ENCODE peak calls at places on chromosomes 1 and 21, in five cellular contexts. M is heart left ventricle, S is transverse colon, R is aorta, Z is A549. H is an unnamed sample.

GRCh38 chr1:219726480-219727272 is 113.8 kb upstream of the ZC3H11B start:
- DNase-seq in M (no peak), Z (no peak), R (no peak), S (no peak), H (no peak)

GRCh38 chr1:47212636-47213229 is 19.3 kb downstream of the TAL1 start:
- DNase-seq in S (no peak), R (no peak), Z (no peak), M (no peak), H (no peak)

GRCh38 chr1:216261631-216262030 is 161.6 kb downstream of the USH2A start:
- DNase-seq in Z (no peak), R (no peak), S (no peak), M (no peak), H (no peak)

GRCh38 chr1:151693057-151693651 is 23.4 kb downstream of the CELF3 start:
- DNase-seq in M (no peak), S (no peak), Z (peak; percentile 54), R (no peak), H (no peak)

GRCh38 chr1:157092831-157093230 is 6.8 kb downstream of the ETV3L start:
- DNase-seq in Z (no peak), R (no peak), S (no peak), M (peak; percentile 65), H (no peak)

GRCh38 chr1:59173721-59174120 is 123.2 kb upstream of the FGGY start:
- DNase-seq in S (no peak), M (no peak), Z (no peak), R (no peak), H (no peak)

GRCh38 chr1:48810740-48811139 is 34.0 kb upstream of the BEND5 start:
- DNase-seq in S (no peak), R (no peak), M (no peak), Z (no peak), H (no peak)

GRCh38 chr1:19066248-19066873 is 109.9 kb upstream of the IFFO2 start:
- DNase-seq in R (no peak), M (no peak), Z (no peak), S (peak; percentile 33), H (no peak)

GRCh38 chr1:117821782-117822447 is 107.5 kb downstream of the GDAP2 start:
- DNase-seq in M (peak; percentile 44), R (no peak), Z (peak; percentile 78), S (peak; percentile 19), H (no peak)

GRCh38 chr1:7886346-7886745 is 33.5 kb upstream of the UTS2 start:
- DNase-seq in Z (no peak), R (no peak), S (no peak), M (no peak), H (no peak)

GRCh38 chr1:43935711-43936427 is 2.3 kb downstream of the ARTN start:
- DNase-seq in R (peak; percentile 78), S (peak; percentile 75), Z (no peak), M (no peak), H (no peak)

GRCh38 chr1:201947697-201948008 is 1.3 kb upstream of the LMOD1 start:
- DNase-seq in S (no peak), Z (no peak), R (no peak), M (no peak), H (no peak)

GRCh38 chr1:221761354-221762002 is 19.6 kb upstream of the DUSP10 start:
- DNase-seq in S (no peak), M (no peak), Z (no peak), R (no peak), H (no peak)

GRCh38 chr1:22450421-22451021 is 1.1 kb upstream of the ZBTB40 start:
- DNase-seq in R (no peak), Z (no peak), M (no peak), S (no peak), H (peak; percentile 26)

GRCh38 chr21:43187715-43188114 is 18.9 kb downstream of the CRYAA start:
- DNase-seq in R (no peak), Z (no peak), M (no peak), S (no peak), H (no peak)

GRCh38 chr1:13813398-13814012 is 113.5 kb downstream of the PRDM2 start:
- DNase-seq in S (no peak), Z (no peak), M (no peak), R (peak; percentile 86), H (no peak)

GRCh38 chr1:50971748-50972305 is 1.8 kb downstream of the CDKN2C start:
- DNase-seq in S (no peak), M (no peak), R (no peak), Z (no peak), H (no peak)

GRCh38 chr1:22710688-22711024 is at the start of gene EPHB2:
- DNase-seq in R (peak; percentile 87), Z (no peak), M (no peak), S (peak; percentile 62), H (peak; percentile 36)

GRCh38 chr1:5938068-5938740 is 54.0 kb downstream of the NPHP4 start:
- DNase-seq in M (no peak), R (no peak), S (no peak), Z (no peak), H (no peak)

GRCh38 chr1:47571161-47571560 is 133.3 kb downstream of the FOXD2 start:
- DNase-seq in R (no peak), S (no peak), M (no peak), Z (no peak), H (no peak)

GRCh38 chr21:44612669-44613229 is 870 bp downstream of the KRTAP10-8 start:
- DNase-seq in Z (no peak), R (no peak), M (no peak), S (no peak), H (no peak)

GRCh38 chr1:150612014-150612345 is 17.4 kb downstream of the ENSA start:
- DNase-seq in S (no peak), M (no peak), R (no peak), Z (no peak), H (no peak)

GRCh38 chr1:6124341-6124740 is 55.8 kb downstream of the CHD5 start:
- DNase-seq in Z (no peak), S (no peak), M (no peak), R (peak; percentile 49), H (no peak)

GRCh38 chr1:178344513-178345077 is 152.2 kb downstream of the CLEC20A start:
- DNase-seq in R (no peak), S (no peak), M (no peak), Z (peak; percentile 62), H (peak; percentile 92)

GRCh38 chr21:29287383-29287782 is 11.3 kb upstream of the BACH1 start:
- DNase-seq in R (no peak), M (no peak), S (no peak), Z (no peak), H (no peak)

GRCh38 chr1:41158147-41158875 is 83.8 kb downstream of the SCMH1 start:
- DNase-seq in S (no peak), R (no peak), Z (no peak), M (no peak), H (no peak)

DNA sequence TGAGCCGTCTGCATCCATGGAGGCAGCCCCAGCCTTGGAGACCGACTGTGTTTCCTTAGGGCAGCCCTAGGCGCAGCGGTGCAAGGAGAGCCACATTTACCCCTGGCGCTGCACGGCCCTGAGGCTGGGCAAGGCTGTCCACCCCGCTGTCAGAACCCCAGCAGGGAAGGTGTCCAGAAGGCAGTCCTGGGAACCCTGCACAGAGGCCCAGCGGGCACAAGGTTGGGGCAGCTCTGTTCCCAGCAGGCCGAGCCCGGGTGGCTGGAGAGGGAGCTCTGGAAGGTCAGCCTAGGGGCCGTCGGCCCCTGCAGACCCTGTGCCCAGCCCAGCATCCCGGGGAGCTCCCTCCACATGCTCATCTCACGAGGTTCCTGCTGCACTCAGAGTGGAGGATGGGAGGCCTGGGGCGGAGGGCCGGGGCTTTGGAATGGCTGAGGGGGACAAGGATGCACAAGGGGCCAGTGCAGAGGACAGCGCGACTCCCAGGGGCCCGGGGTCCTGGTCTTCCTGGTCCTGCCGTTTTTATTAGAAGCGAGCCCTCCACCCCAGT is 19.9 kb upstream of the SAMD11 start:
- DNase-seq in R (peak; percentile 70), S (peak; percentile 9), M (peak; percentile 32), Z (no peak), H (peak; percentile 24)
- H3K4me3 ChIP-seq in R (no peak overlapping the region), S (peak overlapping the region; percentile 34), M (peak overlapping the region; percentile 38), Z (peak overlapping the region; percentile 52), H (peak overlapping the region; percentile 43)

DNA sequence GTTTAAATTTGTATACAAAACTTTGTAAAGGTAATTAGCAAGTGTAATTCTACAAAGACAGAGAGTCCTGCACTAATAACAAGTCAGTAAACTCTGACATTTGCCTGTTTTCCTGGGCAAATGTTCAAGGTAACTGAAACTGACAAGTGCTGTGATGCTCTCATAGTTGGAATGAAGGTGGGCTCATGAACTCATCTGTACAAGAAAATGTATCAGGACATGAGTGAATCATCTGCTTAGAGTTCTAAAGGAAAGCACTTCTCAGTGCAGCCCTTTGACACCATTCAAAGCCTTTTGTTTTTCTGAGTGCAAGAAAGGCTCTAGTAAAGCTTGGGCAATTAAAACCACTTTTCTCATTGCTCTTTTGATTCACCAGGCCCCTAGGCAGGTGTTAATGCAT is 91.5 kb downstream of the UROD start:
- DNase-seq in M (no peak), S (no peak), Z (no peak), R (no peak), H (no peak)
- H3K9me3 ChIP-seq in M (peaks cover 3% of the 10 kb centered on the region), S (no peaks in the 10 kb centered on the region), Z (no peaks in the 10 kb centered on the region), R (no peaks in the 10 kb centered on the region), H (no peaks in the 10 kb centered on the region)

DNA sequence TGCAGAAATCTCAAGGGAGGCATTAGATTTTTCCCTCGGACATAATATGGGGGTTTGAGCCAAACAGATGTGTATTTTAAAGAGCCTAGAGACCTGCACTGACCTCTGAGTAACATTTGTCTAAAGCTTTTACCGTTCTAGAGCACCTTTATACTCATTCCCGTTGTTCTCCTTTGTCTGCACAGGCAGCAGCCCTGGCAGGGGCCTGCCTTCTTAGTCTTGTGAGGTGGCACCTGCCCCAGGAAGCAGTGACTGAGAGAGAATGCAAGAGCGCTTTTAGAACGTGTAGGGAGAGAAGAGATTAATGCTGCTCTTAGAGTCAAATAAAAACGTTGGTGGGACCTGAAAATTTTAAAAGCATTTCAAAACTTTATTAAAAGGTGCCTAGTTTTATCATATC is 25.6 kb upstream of the KIAA0040 start:
- DNase-seq in S (no peak), M (no peak), Z (no peak), R (no peak), H (no peak)
- H3K4me3 ChIP-seq in S (no peak overlapping the region), M (no peak overlapping the region), Z (no peak overlapping the region), R (no peak overlapping the region), H (no peak overlapping the region)

GRCh38 chr1:2908561-2908960 is 107.1 kb upstream of the TTC34 start:
- DNase-seq in M (no peak), S (no peak), R (no peak), Z (no peak), H (no peak)
- H3K9me3 ChIP-seq in M (no peaks in the 10 kb centered on the region), S (no peaks in the 10 kb centered on the region), R (no peaks in the 10 kb centered on the region), Z (no peaks in the 10 kb centered on the region), H (no peaks in the 10 kb centered on the region)